ENCODE peak calls at places on chromosomes 6 and 20, in seven cellular contexts. B is HepG2, R is A549, H is upper lobe of left lung, U is ovary, C is stomach, G is GM12878. K is an unnamed sample.

GRCh38 chr6:132912273-132912672 is 97.9 kb downstream of the RPS12 start:
- DNase-seq in H (no peak), C (no peak), U (no peak), G (no peak), B (no peak), R (no peak), K (no peak)

GRCh38 chr6:131167773-131168172 is 32.5 kb downstream of the AKAP7 start:
- DNase-seq in U (no peak), C (no peak), G (no peak), R (no peak), B (no peak), H (no peak), K (no peak)

GRCh38 chr6:134173007-134173690 is 120.7 kb upstream of the SLC2A12 start:
- DNase-seq in B (no peak), G (no peak), C (no peak), H (no peak), R (no peak), U (no peak), K (no peak)

GRCh38 chr6:53439556-53439955 is 90.8 kb upstream of the ELOVL5 start:
- DNase-seq in U (no peak), C (no peak), G (no peak), B (no peak), R (no peak), H (no peak), K (no peak)

GRCh38 chr6:80543598-80544181 is 437.2 kb downstream of the BCKDHB start:
- DNase-seq in U (no peak), C (no peak), G (no peak), R (no peak), H (no peak), B (no peak), K (no peak)

GRCh38 chr20:4243071-4243470 is 227.7 kb upstream of the RNF24 start:
- DNase-seq in C (no peak), G (no peak), B (no peak), U (no peak), H (no peak), R (no peak), K (no peak)

GRCh38 chr20:432677-433299 is 24.7 kb downstream of the RBCK1 start:
- DNase-seq in U (no peak), R (no peak), G (no peak), B (no peak), H (no peak), C (no peak), K (no peak)

GRCh38 chr6:11139051-11139960 is 27.8 kb upstream of the ERVFRD-1 start:
- DNase-seq in G (no peak), B (no peak), U (no peak), R (no peak), C (no peak), H (no peak), K (no peak)

GRCh38 chr20:51335329-51335841 is 207.1 kb downstream of the NFATC2 start:
- DNase-seq in H (no peak), R (peak; percentile 84), G (no peak), B (no peak), C (no peak), U (no peak), K (no peak)

GRCh38 chr6:17600527-17601388 is 656 bp downstream of the FAM8A1 start:
- DNase-seq in B (peak; percentile 24), U (peak; percentile 67), H (peak; percentile 58), G (no peak), R (no peak), C (peak; percentile 47), K (peak; percentile 14)

GRCh38 chr6:169454872-169455204 is 201.2 kb upstream of the THBS2 start:
- DNase-seq in U (no peak), H (no peak), G (no peak), R (no peak), B (no peak), C (no peak), K (no peak)

GRCh38 chr20:15676815-15677214 is 896.4 kb downstream of the KIF16B start:
- DNase-seq in H (no peak), G (no peak), R (no peak), B (no peak), U (no peak), C (no peak), K (no peak)

GRCh38 chr20:45367126-45367525 is 4.2 kb downstream of the SYS1 start:
- DNase-seq in H (no peak), B (no peak), R (no peak), U (no peak), C (no peak), G (no peak), K (no peak)

GRCh38 chr20:32820000-32820697 is 395 bp downstream of the MAPRE1 start:
- DNase-seq in U (peak; percentile 82), G (no peak), C (no peak), B (peak; percentile 72), R (peak; percentile 67), H (peak; percentile 33), K (peak; percentile 44)
- TF ChIP-seq EP300 in U (no peak), G (no peak), C (no peak), B (no peak), R (no peak), H (no peak), K (peak; percentile 8)

DNA sequence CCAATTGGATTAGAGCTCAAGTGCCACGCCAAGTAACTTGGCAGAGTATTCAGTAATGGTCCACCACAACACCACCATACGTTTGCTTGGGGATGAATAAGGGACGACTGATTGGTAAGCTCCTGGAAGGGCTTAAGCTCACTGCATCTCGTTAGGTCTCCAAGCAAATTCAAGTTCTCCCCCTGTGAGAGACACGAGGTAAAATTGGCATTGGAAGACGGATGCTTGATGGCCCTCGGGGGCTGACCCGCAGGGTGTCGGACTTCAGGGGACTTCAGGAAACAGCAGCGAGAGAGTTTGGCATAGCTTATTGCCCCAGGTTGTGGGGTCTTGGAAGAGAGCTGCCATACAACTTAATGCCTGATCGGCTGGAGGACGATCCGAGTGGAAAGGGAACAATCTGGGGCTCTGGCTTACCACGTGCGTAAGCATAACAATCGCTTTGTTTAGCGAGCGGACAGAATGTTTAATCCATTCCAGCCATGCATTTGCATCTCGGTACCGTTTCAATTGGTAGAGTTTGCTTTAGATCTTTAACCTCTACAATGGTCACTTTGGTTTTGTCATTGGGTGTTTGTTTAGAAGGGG is 4.8 kb upstream of the ZNFX1 start:
- DNase-seq in G (no peak), C (no peak), R (no peak), U (no peak), B (no peak), H (no peak), K (no peak)
- H3K9me3 ChIP-seq in G (peaks cover 40% of the 10 kb centered on the region), C (peaks cover 64% of the 10 kb centered on the region), R (peaks cover 9% of the 10 kb centered on the region), U (peaks cover 41% of the 10 kb centered on the region), B (no peaks in the 10 kb centered on the region), H (peaks cover 12% of the 10 kb centered on the region), K (no peaks in the 10 kb centered on the region)

DNA sequence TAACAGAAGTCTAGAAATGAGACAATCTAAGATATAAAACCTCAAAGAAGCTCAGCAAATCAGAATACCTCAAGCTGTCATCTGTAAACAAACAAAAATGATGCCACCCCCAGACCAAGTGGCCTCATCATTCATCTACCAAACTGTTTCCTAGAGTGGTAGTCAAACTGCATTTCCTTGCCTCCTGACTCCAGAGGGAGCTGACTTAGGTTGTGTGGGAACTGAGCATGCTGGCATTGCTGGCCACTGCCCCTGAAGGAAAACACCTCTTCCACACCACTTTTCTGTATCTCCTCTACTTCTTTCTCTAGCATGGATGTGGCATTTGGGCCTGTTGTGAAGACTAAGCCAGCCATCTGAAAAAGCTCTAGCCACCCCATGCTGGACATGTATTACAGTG is 56.3 kb downstream of the ZHX3 start:
- DNase-seq in C (no peak), B (no peak), H (no peak), R (no peak), U (no peak), G (no peak), K (no peak)
- H3K27ac ChIP-seq in C (no peak overlapping the region), B (no peak overlapping the region), H (no peak overlapping the region), R (no peak overlapping the region), U (no peak overlapping the region), G (no peak overlapping the region), K (peak overlapping the region; percentile 46)

GRCh38 chr6:20454201-20454824 is 52.6 kb downstream of the E2F3 start:
- DNase-seq in H (no peak), C (no peak), G (no peak), U (no peak), R (no peak), B (no peak), K (no peak)
- TF ChIP-seq EP300 in H (no peak), C (no peak), G (no peak), U (no peak), R (no peak), B (no peak), K (no peak)

GRCh38 chr6:26640806-26641205 is 18.7 kb downstream of the ZNF322 start:
- DNase-seq in G (no peak), H (no peak), C (no peak), U (no peak), R (no peak), B (no peak), K (no peak)
- H3K9me3 ChIP-seq in G (peaks cover 54% of the 10 kb centered on the region), H (peaks cover 11% of the 10 kb centered on the region), C (peaks cover 54% of the 10 kb centered on the region), U (no peaks in the 10 kb centered on the region), R (peaks cover 69% of the 10 kb centered on the region), B (peaks cover 62% of the 10 kb centered on the region), K (no peaks in the 10 kb centered on the region)

DNA sequence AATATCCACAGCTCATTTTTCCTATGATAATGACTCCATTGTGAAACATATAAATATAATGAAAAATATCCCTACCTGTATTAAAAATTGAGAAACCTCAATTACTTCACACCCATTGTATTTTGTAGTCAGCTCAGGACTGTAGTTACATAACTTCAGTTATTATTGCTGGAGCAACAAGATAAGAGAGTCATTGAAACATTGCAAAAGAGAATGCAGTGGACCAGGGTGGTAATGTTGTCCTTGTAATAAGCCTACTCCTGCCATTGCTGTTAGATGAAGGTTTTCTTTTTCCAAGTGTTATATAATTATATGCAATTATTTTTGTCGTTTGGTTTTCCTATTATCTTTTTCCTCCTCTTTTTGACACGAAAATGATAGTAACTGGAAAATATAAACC is 184.3 kb downstream of the PRL start:
- DNase-seq in R (peak; percentile 71), G (no peak), U (no peak), H (no peak), B (no peak), C (no peak), K (no peak)
- H3K27ac ChIP-seq in R (peak overlapping the region; percentile 88), G (no peak overlapping the region), U (no peak overlapping the region), H (no peak overlapping the region), B (no peak overlapping the region), C (no peak overlapping the region), K (peak overlapping the region; percentile 17)